ENCODE peak calls at places on chromosomes 13 and 19, in nine cellular contexts. One of them, this sample, is unnamed.

GRCh38 chr13:113650731-113651148 is 7.3 kb downstream of the ATP4B start:
- DNase-seq in stimulated activated CD4-positive, alpha-beta T cell treated with anti-CD3 and anti-CD28 coated beads, Interleukin-1b, Interleukin-23, amount 100 ng/mL, for 4 hours: no peak
- DNase-seq in fibroblast of the conjunctiva: no peak
- DNase-seq in effector memory CD4-positive, alpha-beta T cell: no peak
- DNase-seq in WTC11: no peak
- DNase-seq in GM23338: no peak
- DNase-seq in AG08395: no peak
- DNase-seq in fibroblast of lung: no peak
- DNase-seq in islet precursor cell: peak
- DNase-seq in this sample: no peak

GRCh38 chr13:43054803-43055802 is 31.7 kb downstream of the DNAJC15 start:
- DNase-seq in AG08395: peak
- DNase-seq in islet precursor cell: peak
- DNase-seq in fibroblast of the conjunctiva: peak
- DNase-seq in stimulated activated CD4-positive, alpha-beta T cell treated with anti-CD3 and anti-CD28 coated beads, Interleukin-1b, Interleukin-23, amount 100 ng/mL, for 4 hours: no peak
- DNase-seq in WTC11: peak
- DNase-seq in effector memory CD4-positive, alpha-beta T cell: peak
- DNase-seq in fibroblast of lung: peak
- DNase-seq in GM23338: peak
- DNase-seq in this sample: peak

GRCh38 chr13:28031929-28032328 is 43.4 kb upstream of the URAD start:
- DNase-seq in stimulated activated CD4-positive, alpha-beta T cell treated with anti-CD3 and anti-CD28 coated beads, Interleukin-1b, Interleukin-23, amount 100 ng/mL, for 4 hours: no peak
- DNase-seq in fibroblast of lung: no peak
- DNase-seq in effector memory CD4-positive, alpha-beta T cell: no peak
- DNase-seq in islet precursor cell: no peak
- DNase-seq in WTC11: no peak
- DNase-seq in AG08395: no peak
- DNase-seq in GM23338: no peak
- DNase-seq in fibroblast of the conjunctiva: no peak
- DNase-seq in this sample: no peak

GRCh38 chr19:39765091-39766076 is 13.3 kb upstream of the LEUTX start:
- DNase-seq in islet precursor cell: peak
- DNase-seq in AG08395: peak
- DNase-seq in stimulated activated CD4-positive, alpha-beta T cell treated with anti-CD3 and anti-CD28 coated beads, Interleukin-1b, Interleukin-23, amount 100 ng/mL, for 4 hours: peak
- DNase-seq in fibroblast of the conjunctiva: peak
- DNase-seq in effector memory CD4-positive, alpha-beta T cell: no peak
- DNase-seq in WTC11: peak
- DNase-seq in GM23338: peak
- DNase-seq in fibroblast of lung: peak
- DNase-seq in this sample: peak

GRCh38 chr13:46359731-46360130 is 27.3 kb downstream of the RUBCNL start:
- DNase-seq in WTC11: no peak
- DNase-seq in effector memory CD4-positive, alpha-beta T cell: no peak
- DNase-seq in fibroblast of lung: peak
- DNase-seq in stimulated activated CD4-positive, alpha-beta T cell treated with anti-CD3 and anti-CD28 coated beads, Interleukin-1b, Interleukin-23, amount 100 ng/mL, for 4 hours: no peak
- DNase-seq in GM23338: no peak
- DNase-seq in AG08395: peak
- DNase-seq in islet precursor cell: no peak
- DNase-seq in fibroblast of the conjunctiva: peak
- DNase-seq in this sample: no peak

GRCh38 chr19:47228168-47228936 is 2.6 kb downstream of the BBC3 start:
- DNase-seq in WTC11: peak
- DNase-seq in AG08395: no peak
- DNase-seq in fibroblast of lung: peak
- DNase-seq in islet precursor cell: peak
- DNase-seq in fibroblast of the conjunctiva: no peak
- DNase-seq in effector memory CD4-positive, alpha-beta T cell: no peak
- DNase-seq in stimulated activated CD4-positive, alpha-beta T cell treated with anti-CD3 and anti-CD28 coated beads, Interleukin-1b, Interleukin-23, amount 100 ng/mL, for 4 hours: no peak
- DNase-seq in GM23338: peak
- DNase-seq in this sample: peak

GRCh38 chr19:13055213-13056051 is 47.2 kb downstream of the LYL1 start:
- DNase-seq in stimulated activated CD4-positive, alpha-beta T cell treated with anti-CD3 and anti-CD28 coated beads, Interleukin-1b, Interleukin-23, amount 100 ng/mL, for 4 hours: no peak
- DNase-seq in fibroblast of lung: peak
- DNase-seq in fibroblast of the conjunctiva: peak
- DNase-seq in GM23338: peak
- DNase-seq in islet precursor cell: peak
- DNase-seq in WTC11: peak
- DNase-seq in AG08395: peak
- DNase-seq in effector memory CD4-positive, alpha-beta T cell: no peak
- DNase-seq in this sample: no peak

GRCh38 chr13:21330126-21330861 is 128.8 kb downstream of the ZDHHC20 start:
- DNase-seq in effector memory CD4-positive, alpha-beta T cell: no peak
- DNase-seq in stimulated activated CD4-positive, alpha-beta T cell treated with anti-CD3 and anti-CD28 coated beads, Interleukin-1b, Interleukin-23, amount 100 ng/mL, for 4 hours: no peak
- DNase-seq in fibroblast of the conjunctiva: no peak
- DNase-seq in fibroblast of lung: peak
- DNase-seq in islet precursor cell: no peak
- DNase-seq in AG08395: no peak
- DNase-seq in WTC11: no peak
- DNase-seq in GM23338: no peak
- DNase-seq in this sample: no peak

GRCh38 chr13:50617134-50617721 is 226.3 kb downstream of the DLEU7 start:
- DNase-seq in fibroblast of the conjunctiva: no peak
- DNase-seq in fibroblast of lung: peak
- DNase-seq in islet precursor cell: no peak
- DNase-seq in WTC11: no peak
- DNase-seq in effector memory CD4-positive, alpha-beta T cell: no peak
- DNase-seq in GM23338: no peak
- DNase-seq in AG08395: peak
- DNase-seq in stimulated activated CD4-positive, alpha-beta T cell treated with anti-CD3 and anti-CD28 coated beads, Interleukin-1b, Interleukin-23, amount 100 ng/mL, for 4 hours: no peak
- DNase-seq in this sample: no peak

GRCh38 chr19:38392707-38393308 is 4.3 kb downstream of the SPRED3 start:
- DNase-seq in islet precursor cell: no peak
- DNase-seq in stimulated activated CD4-positive, alpha-beta T cell treated with anti-CD3 and anti-CD28 coated beads, Interleukin-1b, Interleukin-23, amount 100 ng/mL, for 4 hours: no peak
- DNase-seq in effector memory CD4-positive, alpha-beta T cell: no peak
- DNase-seq in fibroblast of the conjunctiva: no peak
- DNase-seq in WTC11: no peak
- DNase-seq in GM23338: no peak
- DNase-seq in fibroblast of lung: no peak
- DNase-seq in AG08395: peak
- DNase-seq in this sample: no peak

GRCh38 chr13:30796833-30797601 is 61.7 kb downstream of the ALOX5AP start:
- DNase-seq in fibroblast of lung: no peak
- DNase-seq in GM23338: no peak
- DNase-seq in WTC11: no peak
- DNase-seq in effector memory CD4-positive, alpha-beta T cell: no peak
- DNase-seq in AG08395: no peak
- DNase-seq in fibroblast of the conjunctiva: no peak
- DNase-seq in islet precursor cell: peak
- DNase-seq in stimulated activated CD4-positive, alpha-beta T cell treated with anti-CD3 and anti-CD28 coated beads, Interleukin-1b, Interleukin-23, amount 100 ng/mL, for 4 hours: peak
- DNase-seq in this sample: no peak

GRCh38 chr13:112363867-112364528 is 12.2 kb upstream of the SPACA7 start:
- DNase-seq in islet precursor cell: no peak
- DNase-seq in effector memory CD4-positive, alpha-beta T cell: no peak
- DNase-seq in WTC11: no peak
- DNase-seq in GM23338: peak
- DNase-seq in stimulated activated CD4-positive, alpha-beta T cell treated with anti-CD3 and anti-CD28 coated beads, Interleukin-1b, Interleukin-23, amount 100 ng/mL, for 4 hours: no peak
- DNase-seq in AG08395: no peak
- DNase-seq in fibroblast of lung: no peak
- DNase-seq in fibroblast of the conjunctiva: no peak
- DNase-seq in this sample: no peak

GRCh38 chr13:38875186-38875875 is 115.3 kb downstream of the STOML3 start:
- DNase-seq in effector memory CD4-positive, alpha-beta T cell: no peak
- DNase-seq in fibroblast of lung: no peak
- DNase-seq in AG08395: no peak
- DNase-seq in islet precursor cell: no peak
- DNase-seq in fibroblast of the conjunctiva: no peak
- DNase-seq in stimulated activated CD4-positive, alpha-beta T cell treated with anti-CD3 and anti-CD28 coated beads, Interleukin-1b, Interleukin-23, amount 100 ng/mL, for 4 hours: no peak
- DNase-seq in WTC11: no peak
- DNase-seq in GM23338: no peak
- DNase-seq in this sample: no peak

GRCh38 chr19:57559008-57559403 is 657 bp downstream of the ZNF550 start:
- DNase-seq in GM23338: peak
- DNase-seq in stimulated activated CD4-positive, alpha-beta T cell treated with anti-CD3 and anti-CD28 coated beads, Interleukin-1b, Interleukin-23, amount 100 ng/mL, for 4 hours: peak
- DNase-seq in fibroblast of the conjunctiva: no peak
- DNase-seq in fibroblast of lung: no peak
- DNase-seq in WTC11: peak
- DNase-seq in islet precursor cell: peak
- DNase-seq in AG08395: peak
- DNase-seq in effector memory CD4-positive, alpha-beta T cell: no peak
- DNase-seq in this sample: peak